ENCODE peak calls at places on chromosomes 3 and 15, in four cellular contexts. K, R, L and W are unnamed samples.

GRCh38 chr15:31272558-31273257 is 53.9 kb upstream of the KLF13 start:
- DNase-seq in K (peak), L (no peak), R (peak), W (no peak)

GRCh38 chr15:70505411-70505919 is 257.9 kb downstream of the UACA start:
- DNase-seq in K (no peak), L (no peak), R (peak), W (no peak)

GRCh38 chr3:172384836-172385235 is 63.4 kb downstream of the GHSR start:
- DNase-seq in R (no peak), L (no peak), K (no peak), W (peak)

GRCh38 chr3:18806633-18807032 is 341.7 kb upstream of the KCNH8 start:
- DNase-seq in K (no peak), R (no peak), L (no peak), W (no peak)

GRCh38 chr3:194098036-194098871 is 37.7 kb upstream of the HES1 start:
- DNase-seq in L (no peak), R (no peak), K (no peak), W (no peak)

GRCh38 chr3:38689346-38689745 is 39.9 kb upstream of the SCN5A start:
- DNase-seq in L (no peak), R (no peak), K (no peak), W (no peak)

GRCh38 chr3:48026098-48026497 is 9.9 kb upstream of the MAP4 start:
- DNase-seq in R (no peak), K (no peak), L (no peak), W (no peak)

GRCh38 chr3:186166491-186167288 is 57.8 kb upstream of the ETV5 start:
- DNase-seq in L (no peak), K (no peak), R (no peak), W (no peak)

GRCh38 chr3:22147161-22147560 is 396.2 kb upstream of the ZNF385D start:
- DNase-seq in L (no peak), R (no peak), K (no peak), W (no peak)

GRCh38 chr3:129383292-129383860 is 45.1 kb downstream of the EFCAB12 start:
- DNase-seq in R (peak), L (peak), K (peak), W (peak)

GRCh38 chr3:51668756-51669155 is 2.3 kb upstream of the TEX264 start:
- DNase-seq in L (no peak), K (no peak), R (no peak), W (no peak)

GRCh38 chr15:89106200-89106599 is 17.9 kb downstream of the ABHD2 start:
- DNase-seq in L (no peak), R (no peak), K (no peak), W (no peak)